ENCODE peak calls at places on chromosomes 1 and 21, in eight cellular contexts. Y is left colon; D is central memory CD8-positive, alpha-beta T cell; C is lung; L is PC-3; W is stimulated activated naive CD8-positive, alpha-beta T cell treated with anti-CD3 and anti-CD28 coated beads, Interleukin-15, Interleukin-2, amounts not matched to agents 100 U/mL and 50 U/mL, for 24 hours; F is Right ventricle myocardium inferior; A is activated T-cell treated with anti-CD3 and anti-CD28 coated beads, Interleukin-2, amount 50 U/mL, for 4 hours. K is an unnamed sample.

GRCh38 chr1:214107322-214108096 is 119.7 kb downstream of the PROX1 start:
- ATAC-seq in W (no peak), A (no peak), Y (peak), C (no peak), F (peak), L (no peak), D (no peak), K (no peak)

GRCh38 chr1:223248001-223248786 is 105.1 kb upstream of the TLR5 start:
- ATAC-seq in A (no peak), F (no peak), W (no peak), L (no peak), Y (no peak), C (no peak), D (peak), K (no peak)

GRCh38 chr1:40844887-40845878 is 17.0 kb downstream of the CITED4 start:
- ATAC-seq in D (no peak), L (no peak), A (peak), Y (no peak), F (no peak), C (no peak), W (peak), K (peak)

GRCh38 chr1:202579806-202580205 is 130.4 kb downstream of the SYT2 start:
- ATAC-seq in W (no peak), C (no peak), F (no peak), L (no peak), D (no peak), A (no peak), Y (no peak), K (no peak)

GRCh38 chr1:25628741-25629421 is 12.3 kb downstream of the MAN1C1 start:
- ATAC-seq in Y (no peak), L (no peak), W (peak), D (no peak), A (peak), F (no peak), C (no peak), K (no peak)

GRCh38 chr1:230696722-230697432 is 17.0 kb downstream of the AGT start:
- ATAC-seq in C (no peak), A (no peak), D (no peak), Y (no peak), F (no peak), W (no peak), L (peak), K (no peak)

GRCh38 chr21:29221259-29221744 is 77.4 kb upstream of the BACH1 start:
- ATAC-seq in W (no peak), Y (no peak), L (no peak), D (no peak), C (no peak), A (no peak), F (no peak), K (no peak)

GRCh38 chr1:27144920-27145661 is 9.8 kb downstream of the SLC9A1 start:
- ATAC-seq in F (peak), D (no peak), L (no peak), A (no peak), W (no peak), Y (peak), C (no peak), K (no peak)

GRCh38 chr1:10679521-10680220 is 116.8 kb downstream of the CASZ1 start:
- ATAC-seq in L (peak), D (no peak), W (no peak), F (no peak), A (no peak), Y (peak), C (peak), K (no peak)